ENCODE peak calls at places on chromosomes 16 and 17, in five cellular contexts. One of them, this sample, is unnamed.

GRCh38 chr17:55720917-55721836 is 1.5 kb downstream of the TMEM100 start:
- DNase-seq in endothelial cell of umbilical vein: no peak
- DNase-seq in astrocyte of the cerebellum: no peak
- DNase-seq in fibroblast of the conjunctiva: no peak
- DNase-seq in HEK293T: no peak
- DNase-seq in this sample: no peak

GRCh38 chr17:27788919-27789318 is 11.4 kb downstream of the NOS2 start:
- DNase-seq in HEK293T: no peak
- DNase-seq in fibroblast of the conjunctiva: no peak
- DNase-seq in endothelial cell of umbilical vein: no peak
- DNase-seq in astrocyte of the cerebellum: no peak
- DNase-seq in this sample: no peak

GRCh38 chr16:79429276-79430128 is 171.0 kb downstream of the MAF start:
- DNase-seq in HEK293T: no peak
- DNase-seq in fibroblast of the conjunctiva: no peak
- DNase-seq in astrocyte of the cerebellum: no peak
- DNase-seq in endothelial cell of umbilical vein: no peak
- DNase-seq in this sample: no peak

GRCh38 chr16:84150926-84151325 is 5.8 kb downstream of the DNAAF1 start:
- DNase-seq in astrocyte of the cerebellum: no peak
- DNase-seq in fibroblast of the conjunctiva: no peak
- DNase-seq in HEK293T: no peak
- DNase-seq in endothelial cell of umbilical vein: no peak
- DNase-seq in this sample: no peak

GRCh38 chr16:84294196-84295142 is at the start of gene WFDC1:
- DNase-seq in astrocyte of the cerebellum: no peak
- DNase-seq in HEK293T: no peak
- DNase-seq in endothelial cell of umbilical vein: no peak
- DNase-seq in fibroblast of the conjunctiva: no peak
- DNase-seq in this sample: no peak

GRCh38 chr16:1125471-1125870 is 27.4 kb upstream of the CACNA1H start:
- DNase-seq in astrocyte of the cerebellum: no peak
- DNase-seq in fibroblast of the conjunctiva: no peak
- DNase-seq in endothelial cell of umbilical vein: no peak
- DNase-seq in HEK293T: no peak
- DNase-seq in this sample: no peak

GRCh38 chr17:82492647-82493516 is 26.6 kb upstream of the FOXK2 start:
- DNase-seq in fibroblast of the conjunctiva: no peak
- DNase-seq in astrocyte of the cerebellum: no peak
- DNase-seq in endothelial cell of umbilical vein: no peak
- DNase-seq in HEK293T: no peak
- DNase-seq in this sample: no peak

GRCh38 chr16:9393601-9394000 is 302.2 kb downstream of the HAPSTR1 start:
- DNase-seq in astrocyte of the cerebellum: no peak
- DNase-seq in fibroblast of the conjunctiva: no peak
- DNase-seq in endothelial cell of umbilical vein: no peak
- DNase-seq in HEK293T: no peak
- DNase-seq in this sample: no peak

GRCh38 chr16:3454631-3455147 is 11.2 kb downstream of the NAA60 start:
- DNase-seq in HEK293T: no peak
- DNase-seq in astrocyte of the cerebellum: no peak
- DNase-seq in fibroblast of the conjunctiva: no peak
- DNase-seq in endothelial cell of umbilical vein: no peak
- DNase-seq in this sample: no peak

GRCh38 chr16:23914935-23915549 is 79.3 kb downstream of the PRKCB start:
- DNase-seq in fibroblast of the conjunctiva: no peak
- DNase-seq in HEK293T: no peak
- DNase-seq in astrocyte of the cerebellum: no peak
- DNase-seq in endothelial cell of umbilical vein: no peak
- DNase-seq in this sample: no peak

GRCh38 chr17:75313941-75314550 is 24.8 kb upstream of the SLC25A19 start:
- DNase-seq in endothelial cell of umbilical vein: no peak
- DNase-seq in fibroblast of the conjunctiva: no peak
- DNase-seq in astrocyte of the cerebellum: no peak
- DNase-seq in HEK293T: no peak
- DNase-seq in this sample: no peak

GRCh38 chr17:39555368-39555767 is 52.4 kb downstream of the NEUROD2 start:
- DNase-seq in endothelial cell of umbilical vein: no peak
- DNase-seq in fibroblast of the conjunctiva: no peak
- DNase-seq in HEK293T: no peak
- DNase-seq in astrocyte of the cerebellum: no peak
- DNase-seq in this sample: no peak

GRCh38 chr17:29291163-29291752 is 2.7 kb downstream of the NUFIP2 start:
- DNase-seq in HEK293T: peak
- DNase-seq in astrocyte of the cerebellum: peak
- DNase-seq in endothelial cell of umbilical vein: peak
- DNase-seq in fibroblast of the conjunctiva: peak
- DNase-seq in this sample: peak

GRCh38 chr17:68973098-68973929 is 18.1 kb upstream of the ABCA8 start:
- DNase-seq in HEK293T: no peak
- DNase-seq in astrocyte of the cerebellum: no peak
- DNase-seq in endothelial cell of umbilical vein: peak
- DNase-seq in fibroblast of the conjunctiva: no peak
- DNase-seq in this sample: no peak

GRCh38 chr17:20968913-20969616 is 73.7 kb downstream of the USP22 start:
- DNase-seq in endothelial cell of umbilical vein: no peak
- DNase-seq in astrocyte of the cerebellum: no peak
- DNase-seq in fibroblast of the conjunctiva: no peak
- DNase-seq in HEK293T: no peak
- DNase-seq in this sample: no peak

GRCh38 chr16:5062051-5062450 is 3.7 kb downstream of the C16orf89 start:
- DNase-seq in endothelial cell of umbilical vein: no peak
- DNase-seq in fibroblast of the conjunctiva: no peak
- DNase-seq in astrocyte of the cerebellum: no peak
- DNase-seq in HEK293T: no peak
- DNase-seq in this sample: no peak

GRCh38 chr16:86962913-86963312 is 354.3 kb downstream of the C16orf95 start:
- DNase-seq in astrocyte of the cerebellum: no peak
- DNase-seq in endothelial cell of umbilical vein: no peak
- DNase-seq in HEK293T: no peak
- DNase-seq in fibroblast of the conjunctiva: no peak
- DNase-seq in this sample: no peak

GRCh38 chr16:1681032-1681431 is 3.0 kb downstream of the JPT2 start:
- DNase-seq in endothelial cell of umbilical vein: no peak
- DNase-seq in astrocyte of the cerebellum: no peak
- DNase-seq in fibroblast of the conjunctiva: no peak
- DNase-seq in HEK293T: no peak
- DNase-seq in this sample: no peak

GRCh38 chr17:19341211-19341631 is 21.3 kb downstream of the B9D1 start:
- DNase-seq in fibroblast of the conjunctiva: no peak
- DNase-seq in HEK293T: no peak
- DNase-seq in endothelial cell of umbilical vein: no peak
- DNase-seq in astrocyte of the cerebellum: no peak
- DNase-seq in this sample: no peak

GRCh38 chr17:52756739-52757138 is 598.2 kb upstream of the CA10 start:
- DNase-seq in fibroblast of the conjunctiva: no peak
- DNase-seq in endothelial cell of umbilical vein: no peak
- DNase-seq in astrocyte of the cerebellum: no peak
- DNase-seq in HEK293T: no peak
- DNase-seq in this sample: no peak

GRCh38 chr17:28371245-28372202 is at the start of gene SARM1:
- DNase-seq in fibroblast of the conjunctiva: peak
- DNase-seq in HEK293T: peak
- DNase-seq in endothelial cell of umbilical vein: peak
- DNase-seq in astrocyte of the cerebellum: peak
- DNase-seq in this sample: peak

GRCh38 chr17:81514735-81515529 is 2.3 kb upstream of the ACTG1 start:
- DNase-seq in HEK293T: peak
- DNase-seq in endothelial cell of umbilical vein: peak
- DNase-seq in fibroblast of the conjunctiva: peak
- DNase-seq in astrocyte of the cerebellum: peak
- DNase-seq in this sample: no peak

GRCh38 chr17:44981221-44981968 is 13.3 kb upstream of the C1QL1 start:
- DNase-seq in HEK293T: no peak
- DNase-seq in endothelial cell of umbilical vein: peak
- DNase-seq in astrocyte of the cerebellum: peak
- DNase-seq in fibroblast of the conjunctiva: peak
- DNase-seq in this sample: peak

GRCh38 chr16:89357055-89357454 is 133.3 kb downstream of the ANKRD11 start:
- DNase-seq in astrocyte of the cerebellum: no peak
- DNase-seq in HEK293T: no peak
- DNase-seq in fibroblast of the conjunctiva: no peak
- DNase-seq in endothelial cell of umbilical vein: no peak
- DNase-seq in this sample: no peak

GRCh38 chr16:66569827-66570405 is 3.7 kb downstream of the CMTM1 start:
- DNase-seq in astrocyte of the cerebellum: no peak
- DNase-seq in fibroblast of the conjunctiva: peak
- DNase-seq in HEK293T: no peak
- DNase-seq in endothelial cell of umbilical vein: peak
- DNase-seq in this sample: no peak

GRCh38 chr16:86520317-86521210 is 10.2 kb downstream of the FOXF1 start:
- DNase-seq in endothelial cell of umbilical vein: no peak
- DNase-seq in HEK293T: no peak
- DNase-seq in fibroblast of the conjunctiva: no peak
- DNase-seq in astrocyte of the cerebellum: no peak
- DNase-seq in this sample: no peak